ENCODE peak calls at places on chromosomes 2 and 18, in five cellular contexts. V is K562, N is SK-N-SH, A is HepG2, Z is GM12878. T is an unnamed sample.

GRCh38 chr2:238713234-238713832 is 134.6 kb upstream of the TWIST2 start:
- DNase-seq in V (no peak), N (no peak), A (no peak), Z (no peak), T (no peak)

GRCh38 chr2:15069149-15069548 is 436.6 kb downstream of the LRATD1 start:
- DNase-seq in V (no peak), N (no peak), A (no peak), Z (no peak), T (no peak)

GRCh38 chr18:50094221-50094773 is 100.7 kb downstream of the MYO5B start:
- DNase-seq in V (no peak), N (no peak), A (no peak), Z (no peak), T (no peak)

GRCh38 chr2:181483221-181483620 is 26.0 kb downstream of the ITGA4 start:
- DNase-seq in V (no peak), N (no peak), A (no peak), Z (no peak), T (no peak)

GRCh38 chr2:28129955-28130695 is 239.6 kb downstream of the BABAM2 start:
- DNase-seq in V (no peak), N (no peak), A (no peak), Z (no peak), T (no peak)

GRCh38 chr2:171811229-171811628 is 82.8 kb downstream of the SLC25A12 start:
- DNase-seq in V (peak), N (peak), A (peak), Z (no peak), T (no peak)

GRCh38 chr2:224885836-224886547 is 156.3 kb downstream of the DOCK10 start:
- DNase-seq in V (no peak), N (no peak), A (no peak), Z (peak), T (no peak)

GRCh38 chr2:240060977-240061591 is 7.8 kb upstream of the OR6B3 start:
- DNase-seq in V (peak), N (peak), A (peak), Z (no peak), T (no peak)

GRCh38 chr18:55497825-55498403 is 90.1 kb downstream of the TCF4 start:
- DNase-seq in V (no peak), N (no peak), A (no peak), Z (no peak), T (no peak)

GRCh38 chr2:175418224-175418843 is 236.8 kb upstream of the ATP5MC3 start:
- DNase-seq in V (peak), N (peak), A (no peak), Z (no peak), T (no peak)

GRCh38 chr2:101023327-101024107 is 21.4 kb downstream of the RPL31 start:
- DNase-seq in V (no peak), N (no peak), A (no peak), Z (no peak), T (no peak)

GRCh38 chr2:223058952-223059716 is 7.1 kb downstream of the KCNE4 start:
- DNase-seq in V (peak), N (no peak), A (peak), Z (no peak), T (no peak)

GRCh38 chr2:69077224-69077953 is 64.4 kb downstream of the ANTXR1 start:
- DNase-seq in V (no peak), N (no peak), A (no peak), Z (no peak), T (no peak)

GRCh38 chr18:37565138-37565984 is at the start of gene CELF4:
- DNase-seq in V (no peak), N (peak), A (no peak), Z (no peak), T (peak)

GRCh38 chr2:184367211-184367610 is 231.1 kb upstream of the ZNF804A start:
- DNase-seq in V (no peak), N (no peak), A (no peak), Z (no peak), T (no peak)

GRCh38 chr2:20356042-20356441 is 5.4 kb upstream of the PUM2 start:
- DNase-seq in V (no peak), N (no peak), A (no peak), Z (no peak), T (no peak)

GRCh38 chr2:145484443-145485086 is 964.6 kb upstream of the ZEB2 start:
- DNase-seq in V (peak), N (no peak), A (no peak), Z (no peak), T (no peak)

GRCh38 chr18:62341423-62341920 is 16.4 kb downstream of the TNFRSF11A start:
- DNase-seq in V (no peak), N (peak), A (no peak), Z (no peak), T (no peak)

GRCh38 chr18:13436596-13436995 is 218.0 kb downstream of the LDLRAD4 start:
- DNase-seq in V (no peak), N (no peak), A (no peak), Z (no peak), T (no peak)

GRCh38 chr2:105744909-105745853 is at the start of gene NCK2:
- DNase-seq in V (peak), N (peak), A (no peak), Z (no peak), T (no peak)

GRCh38 chr18:60668583-60668982 is 296.0 kb upstream of the MC4R start:
- DNase-seq in V (no peak), N (no peak), A (no peak), Z (no peak), T (no peak)

GRCh38 chr18:34834897-34835296 is 124.8 kb downstream of the DTNA start:
- DNase-seq in V (no peak), N (no peak), A (no peak), Z (no peak), T (no peak)

GRCh38 chr2:37523861-37524362 is 147.5 kb downstream of the CDC42EP3 start:
- DNase-seq in V (no peak), N (no peak), A (no peak), Z (no peak), T (no peak)

GRCh38 chr2:66578067-66578852 is 143.3 kb downstream of the MEIS1 start:
- DNase-seq in V (no peak), N (no peak), A (no peak), Z (no peak), T (no peak)

GRCh38 chr2:18401471-18401870 is 159.0 kb downstream of the RDH14 start:
- DNase-seq in V (no peak), N (no peak), A (no peak), Z (no peak), T (no peak)

GRCh38 chr18:22643731-22644130 is 226.0 kb upstream of the CTAGE1 start:
- DNase-seq in V (no peak), N (no peak), A (no peak), Z (no peak), T (no peak)

DNA sequence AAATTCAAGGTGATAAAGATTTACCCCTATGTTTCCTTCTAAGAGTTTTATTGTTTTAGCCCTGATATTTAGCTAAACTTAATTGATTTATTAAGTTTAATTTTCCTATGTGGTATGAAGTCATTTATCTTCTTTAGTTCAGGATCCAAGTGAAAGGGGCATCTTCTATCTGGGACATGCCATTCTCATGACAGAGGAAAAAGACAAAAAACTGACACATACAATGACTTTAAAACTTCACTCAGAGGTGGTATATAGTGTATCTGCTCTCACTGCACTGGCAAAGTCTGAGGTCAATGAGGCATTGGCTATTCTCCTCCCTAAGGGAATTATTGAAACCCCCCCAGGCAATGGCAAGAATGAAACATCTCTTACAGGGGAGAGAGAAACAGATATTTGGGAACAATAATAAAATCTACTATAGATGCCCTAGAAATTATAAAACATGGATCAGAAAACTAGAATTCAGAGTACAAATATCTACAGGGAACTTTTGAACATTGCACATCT is 237.4 kb downstream of the MYCN start:
- DNase-seq in V (no peak), N (no peak), A (no peak), Z (no peak), T (no peak)
- TF ChIP-seq EP300 in V (no peak), N (no peak), A (no peak), Z (no peak), T (no peak)

DNA sequence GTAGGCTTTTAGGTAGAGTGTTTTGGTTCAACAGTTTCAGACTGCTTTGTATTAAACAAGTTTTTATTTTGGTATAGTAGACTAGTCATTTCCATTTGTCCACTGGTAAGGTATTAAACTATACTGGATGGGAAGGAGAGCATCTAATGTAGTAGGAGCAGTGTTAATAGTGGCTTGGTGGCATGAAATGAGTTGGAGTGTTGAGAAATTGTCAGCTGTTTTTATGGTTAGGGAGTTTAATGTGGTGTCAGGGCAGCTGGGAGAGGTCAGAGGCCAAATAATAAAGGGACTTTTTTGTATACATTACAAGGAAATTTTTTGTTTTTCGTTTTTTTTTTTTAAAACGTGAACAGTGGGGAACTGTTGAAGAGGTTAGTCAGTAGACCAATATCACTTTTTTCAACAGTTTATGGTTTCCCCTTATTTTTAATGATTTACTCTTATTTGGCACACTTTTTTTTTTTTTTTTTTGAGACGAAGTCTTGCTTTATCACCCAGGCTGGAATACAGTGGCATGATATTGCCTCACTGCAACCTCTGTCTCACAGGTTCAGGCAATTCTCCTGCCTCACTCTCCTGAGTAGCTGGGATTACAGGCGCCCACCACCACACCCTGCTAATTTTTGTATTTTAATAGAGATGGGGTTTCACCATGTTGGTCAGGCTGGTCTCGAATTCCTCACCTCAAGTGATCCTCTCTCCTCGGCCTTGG is 21.2 kb downstream of the ACTR3 start:
- DNase-seq in V (no peak), N (no peak), A (no peak), Z (no peak), T (no peak)
- H2AFZ ChIP-seq in V (no peak), N (no peak), A (no peak), Z (no peak), T (no peak)

GRCh38 chr18:3581890-3582289 is 131.9 kb downstream of the TGIF1 start:
- DNase-seq in V (no peak), N (peak), A (no peak), Z (no peak), T (no peak)

GRCh38 chr18:3578621-3579020 is 128.6 kb downstream of the TGIF1 start:
- DNase-seq in V (no peak), N (no peak), A (no peak), Z (no peak), T (no peak)

GRCh38 chr18:3577456-3577855 is 127.5 kb downstream of the TGIF1 start:
- DNase-seq in V (no peak), N (no peak), A (no peak), Z (no peak), T (no peak)

GRCh38 chr18:3584266-3584665 is 134.3 kb downstream of the TGIF1 start:
- DNase-seq in V (no peak), N (no peak), A (no peak), Z (no peak), T (no peak)

DNA sequence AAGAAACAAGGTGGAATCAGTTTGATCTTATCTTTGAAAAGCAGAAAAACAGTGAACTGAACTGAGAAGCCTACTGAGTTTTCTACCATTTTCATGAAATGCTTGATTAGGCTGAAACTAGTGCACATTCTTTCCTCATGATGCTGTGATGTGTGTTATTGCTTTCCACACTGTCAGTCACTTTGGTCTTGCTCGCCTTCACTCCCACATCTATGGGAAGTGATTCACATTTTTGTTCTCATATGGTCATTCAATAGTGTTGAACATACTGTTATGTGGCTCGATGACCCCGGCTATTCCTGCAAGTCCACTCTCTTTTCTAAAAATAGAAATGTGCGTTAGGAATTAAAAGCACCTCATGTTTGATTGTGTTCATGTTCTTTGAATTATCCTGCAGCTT is 129.7 kb downstream of the TGIF1 start:
- DNase-seq in V (no peak), N (no peak), A (no peak), Z (no peak), T (no peak)
- TF ChIP-seq EP300 in V (no peak), N (no peak), A (no peak), Z (no peak), T (no peak)

GRCh38 chr2:237260032-237260431 is 153.9 kb downstream of the COL6A3 start:
- DNase-seq in V (no peak), N (no peak), A (no peak), Z (no peak), T (no peak)

GRCh38 chr2:237257471-237257951 is 156.5 kb downstream of the COL6A3 start:
- DNase-seq in V (no peak), N (no peak), A (no peak), Z (no peak), T (no peak)

GRCh38 chr2:237259201-237259600 is 154.8 kb downstream of the COL6A3 start:
- DNase-seq in V (no peak), N (no peak), A (no peak), Z (no peak), T (no peak)

GRCh38 chr2:237256845-237257244 is 157.1 kb downstream of the COL6A3 start:
- DNase-seq in V (no peak), N (no peak), A (no peak), Z (no peak), T (no peak)

GRCh38 chr2:237258146-237258545 is 155.8 kb downstream of the COL6A3 start:
- DNase-seq in V (no peak), N (no peak), A (no peak), Z (no peak), T (no peak)
- H2AFZ ChIP-seq in V (no peak), N (peak), A (no peak), Z (no peak), T (no peak)

DNA sequence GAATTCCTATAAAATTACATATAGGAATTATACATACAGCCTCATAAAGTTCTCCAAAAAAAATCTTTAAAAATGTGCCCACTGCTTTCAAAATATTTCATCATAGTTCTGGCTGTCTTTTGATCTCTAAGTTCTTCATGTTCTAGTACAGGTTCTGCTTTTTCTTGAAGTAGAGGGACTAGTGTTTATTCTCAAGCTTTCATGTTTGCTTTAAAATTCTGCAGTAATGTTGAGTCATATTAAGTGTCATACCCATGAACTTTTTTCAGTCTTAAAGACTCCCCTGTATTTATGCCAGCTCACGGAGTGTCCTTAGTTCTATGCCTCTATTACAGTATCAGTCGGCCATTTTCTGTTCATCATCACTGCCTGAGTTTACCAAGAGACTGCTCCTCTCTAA is 54.8 kb upstream of the CCDC141 start:
- DNase-seq in V (no peak), N (no peak), A (no peak), Z (no peak), T (no peak)
- TF ChIP-seq EP300 in V (no peak), N (no peak), A (no peak), Z (no peak), T (no peak)

DNA sequence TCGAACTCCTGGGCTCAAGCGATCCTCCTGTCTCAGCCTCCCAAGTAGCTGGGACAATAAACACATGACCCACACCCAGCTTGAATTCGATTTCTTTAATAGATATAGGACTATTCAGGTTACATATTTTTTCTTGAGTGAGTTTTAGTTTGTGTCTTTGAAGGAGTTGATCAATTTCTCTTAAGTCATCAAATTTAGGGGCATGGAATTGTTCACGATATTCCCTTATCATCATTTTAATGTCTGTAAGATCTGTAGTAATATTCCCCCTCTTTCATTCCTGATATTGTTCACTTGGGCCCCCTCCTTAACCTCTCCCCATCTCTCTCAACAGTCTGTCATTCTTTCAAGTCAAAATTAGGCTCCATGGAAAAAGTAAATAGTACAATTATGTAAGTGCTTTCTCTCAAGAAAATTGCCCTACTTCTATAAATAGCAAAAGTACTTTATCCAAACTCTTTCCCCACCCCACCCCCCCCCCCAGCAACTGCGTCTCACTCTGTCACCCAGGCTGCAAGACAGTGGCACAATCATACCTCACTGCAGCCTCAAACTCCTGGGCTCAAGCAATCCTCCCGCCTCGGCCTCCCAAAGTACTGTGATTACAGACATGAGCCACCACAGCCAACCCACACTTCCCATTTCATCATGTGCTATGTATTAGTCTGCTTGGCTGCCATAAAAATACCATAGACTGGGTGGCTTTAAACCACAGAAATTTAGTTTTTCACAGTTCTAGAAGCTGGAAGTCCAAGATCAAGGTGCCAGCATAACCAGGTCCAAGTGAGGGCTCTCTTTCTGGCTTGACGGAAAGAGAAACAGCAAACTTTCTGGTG is 20.1 kb downstream of the WDR33 start:
- DNase-seq in V (no peak), N (no peak), A (no peak), Z (no peak), T (no peak)
- H2AFZ ChIP-seq in V (no peak), N (no peak), A (no peak), Z (no peak), T (no peak)

DNA sequence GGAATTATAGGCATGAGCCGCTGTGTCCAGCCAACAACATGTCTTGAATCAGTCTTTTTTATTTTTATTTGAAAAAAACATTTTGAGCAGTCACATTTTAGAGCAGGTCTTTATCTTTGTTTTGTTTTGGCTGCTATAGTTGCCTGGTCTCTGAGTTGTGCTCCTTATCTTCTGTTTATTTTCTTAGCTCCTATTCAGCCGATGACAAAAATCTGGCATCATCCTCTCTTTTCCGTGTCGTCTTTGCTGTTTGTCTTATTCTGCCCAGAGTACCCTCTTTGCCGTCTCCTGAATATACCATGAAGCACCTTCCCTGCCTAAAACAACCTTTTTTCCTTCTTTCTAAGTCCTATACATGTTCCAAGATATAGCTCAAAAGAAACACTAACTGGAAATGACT is 201.1 kb downstream of the THSD7B start:
- DNase-seq in V (no peak), N (no peak), A (no peak), Z (no peak), T (no peak)
- TF ChIP-seq EP300 in V (no peak), N (no peak), A (no peak), Z (no peak), T (no peak)

T was measured in H1.